ENCODE peak calls at places on chromosomes 4 and X, in ten cellular contexts. One of them, this sample, is unnamed.

GRCh38 chr4:955161-955921 is 18.0 kb downstream of the DGKQ start:
- DNase-seq in HFF-Myc: no peak
- DNase-seq in GM20000: no peak
- DNase-seq in neural progenitor cell: no peak
- DNase-seq in Caco-2: no peak
- DNase-seq in right lobe of liver: peak
- DNase-seq in mammary epithelial cell: no peak
- DNase-seq in pancreas: peak
- DNase-seq in neural crest cell: no peak
- DNase-seq in tibial artery: peak
- DNase-seq in this sample: no peak

GRCh38 chr4:25786497-25787065 is 76.2 kb downstream of the SEL1L3 start:
- DNase-seq in tibial artery: no peak
- DNase-seq in pancreas: no peak
- DNase-seq in right lobe of liver: no peak
- DNase-seq in GM20000: no peak
- DNase-seq in Caco-2: no peak
- DNase-seq in HFF-Myc: no peak
- DNase-seq in neural crest cell: no peak
- DNase-seq in mammary epithelial cell: no peak
- DNase-seq in neural progenitor cell: no peak
- DNase-seq in this sample: no peak

GRCh38 chr4:24482871-24483270 is 101.5 kb downstream of the DHX15 start:
- DNase-seq in pancreas: no peak
- DNase-seq in neural crest cell: no peak
- DNase-seq in mammary epithelial cell: peak
- DNase-seq in right lobe of liver: no peak
- DNase-seq in Caco-2: no peak
- DNase-seq in tibial artery: no peak
- DNase-seq in GM20000: no peak
- DNase-seq in HFF-Myc: no peak
- DNase-seq in neural progenitor cell: no peak
- DNase-seq in this sample: no peak

GRCh38 chrX:99494668-99495067 is 915.4 kb downstream of the PCDH19 start:
- DNase-seq in GM20000: no peak
- DNase-seq in Caco-2: no peak
- DNase-seq in mammary epithelial cell: no peak
- DNase-seq in HFF-Myc: no peak
- DNase-seq in pancreas: no peak
- DNase-seq in right lobe of liver: no peak
- DNase-seq in tibial artery: no peak
- DNase-seq in neural progenitor cell: no peak
- DNase-seq in neural crest cell: no peak
- DNase-seq in this sample: no peak

GRCh38 chr4:87092389-87093141 is 127.9 kb downstream of the KLHL8 start:
- DNase-seq in neural crest cell: no peak
- DNase-seq in mammary epithelial cell: peak
- DNase-seq in GM20000: peak
- DNase-seq in Caco-2: no peak
- DNase-seq in HFF-Myc: peak
- DNase-seq in pancreas: peak
- DNase-seq in neural progenitor cell: no peak
- DNase-seq in tibial artery: peak
- DNase-seq in right lobe of liver: peak
- DNase-seq in this sample: no peak

GRCh38 chr4:143338313-143338712 is 1.6 kb downstream of the GAB1 start:
- DNase-seq in right lobe of liver: no peak
- DNase-seq in tibial artery: no peak
- DNase-seq in Caco-2: no peak
- DNase-seq in HFF-Myc: no peak
- DNase-seq in GM20000: no peak
- DNase-seq in neural progenitor cell: no peak
- DNase-seq in mammary epithelial cell: no peak
- DNase-seq in pancreas: no peak
- DNase-seq in neural crest cell: no peak
- DNase-seq in this sample: no peak

GRCh38 chrX:24153175-24153795 is 3.8 kb downstream of the ZFX start:
- DNase-seq in neural progenitor cell: peak
- DNase-seq in neural crest cell: no peak
- DNase-seq in HFF-Myc: no peak
- DNase-seq in mammary epithelial cell: peak
- DNase-seq in Caco-2: no peak
- DNase-seq in tibial artery: no peak
- DNase-seq in pancreas: no peak
- DNase-seq in GM20000: no peak
- DNase-seq in right lobe of liver: no peak
- DNase-seq in this sample: no peak

GRCh38 chrX:71250856-71251255 is 3.1 kb downstream of the ZMYM3 start:
- DNase-seq in tibial artery: no peak
- DNase-seq in GM20000: no peak
- DNase-seq in pancreas: no peak
- DNase-seq in Caco-2: no peak
- DNase-seq in mammary epithelial cell: no peak
- DNase-seq in neural crest cell: no peak
- DNase-seq in neural progenitor cell: no peak
- DNase-seq in right lobe of liver: no peak
- DNase-seq in HFF-Myc: no peak
- DNase-seq in this sample: no peak

GRCh38 chr4:31324814-31325213 is 604.6 kb downstream of the PCDH7 start:
- DNase-seq in HFF-Myc: no peak
- DNase-seq in GM20000: no peak
- DNase-seq in pancreas: no peak
- DNase-seq in mammary epithelial cell: no peak
- DNase-seq in neural crest cell: no peak
- DNase-seq in Caco-2: no peak
- DNase-seq in right lobe of liver: no peak
- DNase-seq in neural progenitor cell: no peak
- DNase-seq in tibial artery: no peak
- DNase-seq in this sample: no peak

GRCh38 chr4:31325300-31325699 is 605.1 kb downstream of the PCDH7 start:
- DNase-seq in neural crest cell: no peak
- DNase-seq in mammary epithelial cell: no peak
- DNase-seq in pancreas: no peak
- DNase-seq in right lobe of liver: no peak
- DNase-seq in Caco-2: no peak
- DNase-seq in tibial artery: no peak
- DNase-seq in GM20000: no peak
- DNase-seq in neural progenitor cell: no peak
- DNase-seq in HFF-Myc: no peak
- DNase-seq in this sample: no peak

GRCh38 chr4:31328921-31329320 is 608.8 kb downstream of the PCDH7 start:
- DNase-seq in pancreas: no peak
- DNase-seq in tibial artery: no peak
- DNase-seq in HFF-Myc: no peak
- DNase-seq in right lobe of liver: no peak
- DNase-seq in neural crest cell: no peak
- DNase-seq in neural progenitor cell: no peak
- DNase-seq in mammary epithelial cell: no peak
- DNase-seq in Caco-2: no peak
- DNase-seq in GM20000: no peak
- DNase-seq in this sample: no peak

DNA sequence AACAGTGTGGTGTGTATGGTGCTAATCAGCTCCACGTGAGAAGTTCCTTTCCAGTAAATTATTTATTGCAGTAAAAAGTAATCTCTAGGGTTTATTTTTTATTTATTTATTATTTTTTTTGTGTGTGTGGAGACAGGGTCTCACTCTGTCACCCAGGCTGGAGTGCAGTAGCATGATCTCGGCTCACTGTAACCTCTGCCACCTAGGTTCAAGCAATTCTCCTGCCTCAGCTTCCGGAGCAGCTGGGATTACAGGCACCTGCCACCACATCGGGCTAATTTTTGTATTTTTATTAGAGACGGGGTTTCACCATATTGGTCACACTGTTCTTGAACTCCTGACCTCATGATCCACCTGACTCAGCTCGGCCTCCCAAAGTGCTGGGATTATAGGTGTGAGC is 606.9 kb downstream of the PCDH7 start:
- DNase-seq in HFF-Myc: no peak
- DNase-seq in neural progenitor cell: no peak
- DNase-seq in GM20000: no peak
- DNase-seq in mammary epithelial cell: no peak
- DNase-seq in right lobe of liver: no peak
- DNase-seq in tibial artery: no peak
- DNase-seq in neural crest cell: no peak
- DNase-seq in Caco-2: no peak
- DNase-seq in pancreas: no peak
- DNase-seq in this sample: no peak
- TF ChIP-seq CTCF in HFF-Myc: no peak
- TF ChIP-seq CTCF in neural progenitor cell: no peak
- TF ChIP-seq CTCF in GM20000: no peak
- TF ChIP-seq CTCF in mammary epithelial cell: no peak
- TF ChIP-seq CTCF in right lobe of liver: no peak
- TF ChIP-seq CTCF in tibial artery: no peak
- TF ChIP-seq CTCF in neural crest cell: no peak
- TF ChIP-seq CTCF in Caco-2: no peak
- TF ChIP-seq CTCF in pancreas: no peak
- TF ChIP-seq CTCF in this sample: no peak

GRCh38 chr4:16450031-16450430 is 223.8 kb upstream of the TAPT1 start:
- DNase-seq in mammary epithelial cell: no peak
- DNase-seq in Caco-2: no peak
- DNase-seq in pancreas: no peak
- DNase-seq in HFF-Myc: no peak
- DNase-seq in right lobe of liver: no peak
- DNase-seq in tibial artery: no peak
- DNase-seq in neural progenitor cell: peak
- DNase-seq in GM20000: no peak
- DNase-seq in neural crest cell: no peak
- DNase-seq in this sample: no peak

GRCh38 chr4:16449381-16449780 is 223.1 kb upstream of the TAPT1 start:
- DNase-seq in mammary epithelial cell: no peak
- DNase-seq in pancreas: no peak
- DNase-seq in neural progenitor cell: no peak
- DNase-seq in right lobe of liver: no peak
- DNase-seq in tibial artery: no peak
- DNase-seq in GM20000: no peak
- DNase-seq in neural crest cell: no peak
- DNase-seq in HFF-Myc: no peak
- DNase-seq in Caco-2: no peak
- DNase-seq in this sample: no peak

GRCh38 chr4:16448240-16448639 is 222.0 kb upstream of the TAPT1 start:
- DNase-seq in mammary epithelial cell: no peak
- DNase-seq in tibial artery: no peak
- DNase-seq in GM20000: no peak
- DNase-seq in right lobe of liver: no peak
- DNase-seq in Caco-2: no peak
- DNase-seq in neural progenitor cell: no peak
- DNase-seq in pancreas: no peak
- DNase-seq in HFF-Myc: no peak
- DNase-seq in neural crest cell: no peak
- DNase-seq in this sample: no peak

DNA sequence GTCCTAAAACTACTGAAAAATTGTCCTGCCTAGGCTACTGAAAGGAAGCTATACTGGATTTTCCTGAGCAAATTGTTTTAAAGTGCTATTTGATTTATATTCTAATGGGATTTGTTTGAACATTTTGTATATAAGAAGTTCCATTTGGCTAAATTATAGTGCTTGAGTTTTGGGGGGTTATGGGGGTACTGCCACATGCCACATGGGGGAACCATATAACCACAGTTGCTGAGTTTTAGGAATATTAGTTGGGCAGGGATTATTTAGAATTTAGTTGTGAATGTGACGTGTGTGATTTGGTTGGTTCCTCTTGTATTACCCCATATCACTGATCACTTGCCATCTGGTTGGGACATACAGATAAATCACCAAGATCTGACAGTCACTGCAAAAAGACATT is 224.5 kb upstream of the TAPT1 start:
- DNase-seq in right lobe of liver: no peak
- DNase-seq in HFF-Myc: no peak
- DNase-seq in pancreas: no peak
- DNase-seq in mammary epithelial cell: no peak
- DNase-seq in Caco-2: no peak
- DNase-seq in neural crest cell: no peak
- DNase-seq in tibial artery: no peak
- DNase-seq in GM20000: no peak
- DNase-seq in neural progenitor cell: no peak
- DNase-seq in this sample: no peak
- TF ChIP-seq CTCF in right lobe of liver: no peak
- TF ChIP-seq CTCF in HFF-Myc: peak
- TF ChIP-seq CTCF in pancreas: no peak
- TF ChIP-seq CTCF in mammary epithelial cell: no peak
- TF ChIP-seq CTCF in Caco-2: no peak
- TF ChIP-seq CTCF in neural crest cell: no peak
- TF ChIP-seq CTCF in tibial artery: no peak
- TF ChIP-seq CTCF in GM20000: no peak
- TF ChIP-seq CTCF in neural progenitor cell: peak
- TF ChIP-seq CTCF in this sample: no peak

GRCh38 chr4:165360041-165360782 is 18.6 kb upstream of the CPE start:
- DNase-seq in right lobe of liver: no peak
- DNase-seq in mammary epithelial cell: no peak
- DNase-seq in tibial artery: no peak
- DNase-seq in pancreas: no peak
- DNase-seq in Caco-2: no peak
- DNase-seq in HFF-Myc: peak
- DNase-seq in GM20000: no peak
- DNase-seq in neural progenitor cell: no peak
- DNase-seq in neural crest cell: no peak
- DNase-seq in this sample: no peak

GRCh38 chr4:165360985-165361678 is 17.7 kb upstream of the CPE start:
- DNase-seq in pancreas: no peak
- DNase-seq in mammary epithelial cell: no peak
- DNase-seq in right lobe of liver: no peak
- DNase-seq in neural progenitor cell: no peak
- DNase-seq in neural crest cell: no peak
- DNase-seq in tibial artery: no peak
- DNase-seq in GM20000: no peak
- DNase-seq in Caco-2: no peak
- DNase-seq in HFF-Myc: no peak
- DNase-seq in this sample: no peak

GRCh38 chr4:165359501-165359900 is 19.3 kb upstream of the CPE start:
- DNase-seq in pancreas: no peak
- DNase-seq in mammary epithelial cell: peak
- DNase-seq in tibial artery: no peak
- DNase-seq in neural progenitor cell: no peak
- DNase-seq in neural crest cell: no peak
- DNase-seq in Caco-2: no peak
- DNase-seq in right lobe of liver: no peak
- DNase-seq in GM20000: no peak
- DNase-seq in HFF-Myc: no peak
- DNase-seq in this sample: no peak

GRCh38 chr4:165351359-165352130 is 24.1 kb downstream of the MSMO1 start:
- DNase-seq in pancreas: no peak
- DNase-seq in neural progenitor cell: no peak
- DNase-seq in HFF-Myc: no peak
- DNase-seq in mammary epithelial cell: no peak
- DNase-seq in GM20000: no peak
- DNase-seq in Caco-2: no peak
- DNase-seq in right lobe of liver: no peak
- DNase-seq in tibial artery: no peak
- DNase-seq in neural crest cell: no peak
- DNase-seq in this sample: no peak

DNA sequence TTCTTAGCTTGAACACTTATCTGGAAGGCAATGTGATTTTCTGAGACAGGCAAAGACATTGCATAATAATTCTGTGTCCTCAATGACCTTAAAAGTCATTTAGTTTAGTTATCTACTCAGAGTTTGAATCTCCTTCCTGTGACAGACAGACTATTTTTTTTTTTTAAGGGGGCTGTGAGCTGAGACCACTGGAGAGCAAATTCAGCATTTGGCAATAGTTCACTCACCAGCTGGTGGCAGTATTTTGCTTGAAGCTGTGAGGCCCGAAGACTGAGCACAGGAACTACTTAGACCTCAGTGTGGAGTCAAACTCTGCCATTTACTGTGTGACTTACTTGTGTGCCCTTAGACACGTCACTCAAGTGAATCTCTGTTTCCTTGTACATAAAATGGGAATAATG is 22.9 kb upstream of the CPE start:
- DNase-seq in Caco-2: peak
- DNase-seq in HFF-Myc: no peak
- DNase-seq in mammary epithelial cell: no peak
- DNase-seq in GM20000: peak
- DNase-seq in neural progenitor cell: peak
- DNase-seq in neural crest cell: peak
- DNase-seq in tibial artery: peak
- DNase-seq in pancreas: no peak
- DNase-seq in right lobe of liver: no peak
- DNase-seq in this sample: no peak
- TF ChIP-seq CTCF in Caco-2: peak
- TF ChIP-seq CTCF in HFF-Myc: peak
- TF ChIP-seq CTCF in mammary epithelial cell: peak
- TF ChIP-seq CTCF in GM20000: peak
- TF ChIP-seq CTCF in neural progenitor cell: peak
- TF ChIP-seq CTCF in neural crest cell: peak
- TF ChIP-seq CTCF in tibial artery: peak
- TF ChIP-seq CTCF in pancreas: no peak
- TF ChIP-seq CTCF in right lobe of liver: peak
- TF ChIP-seq CTCF in this sample: peak

DNA sequence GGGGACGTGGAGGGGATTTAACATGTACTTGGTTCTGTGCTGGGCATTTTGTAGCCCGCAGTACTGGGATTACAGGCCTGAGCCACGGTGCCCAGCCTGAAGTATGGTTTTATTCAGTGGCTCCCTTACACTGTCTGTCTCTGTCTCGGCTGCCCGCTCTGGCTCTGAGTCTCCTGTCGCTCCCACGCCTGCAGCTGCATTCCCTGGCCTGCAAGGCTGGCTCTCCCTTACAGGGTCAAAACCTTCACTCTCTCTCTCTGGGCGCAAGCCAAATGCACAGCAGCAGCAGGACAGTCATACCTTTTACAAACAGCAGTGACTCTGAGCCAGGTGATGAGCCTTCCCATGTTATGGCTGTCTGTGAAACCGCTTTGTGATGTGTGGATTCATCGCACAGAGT is 72.1 kb downstream of the HTRA3 start:
- DNase-seq in GM20000: no peak
- DNase-seq in Caco-2: no peak
- DNase-seq in mammary epithelial cell: no peak
- DNase-seq in neural crest cell: no peak
- DNase-seq in right lobe of liver: peak
- DNase-seq in tibial artery: no peak
- DNase-seq in neural progenitor cell: no peak
- DNase-seq in HFF-Myc: no peak
- DNase-seq in pancreas: no peak
- DNase-seq in this sample: no peak
- TF ChIP-seq CTCF in GM20000: no peak
- TF ChIP-seq CTCF in Caco-2: no peak
- TF ChIP-seq CTCF in mammary epithelial cell: no peak
- TF ChIP-seq CTCF in neural crest cell: no peak
- TF ChIP-seq CTCF in right lobe of liver: no peak
- TF ChIP-seq CTCF in tibial artery: no peak
- TF ChIP-seq CTCF in neural progenitor cell: no peak
- TF ChIP-seq CTCF in HFF-Myc: no peak
- TF ChIP-seq CTCF in pancreas: no peak
- TF ChIP-seq CTCF in this sample: no peak

This sample was measured in esophagus muscularis mucosa.